ENCODE peak calls at places on chromosomes 7 and 10, in six cellular contexts. One of them, this sample, is unnamed. For H3K9me3, the result is how much of the 10 kb centered on the place peaks cover.

GRCh38 chr7:516606-517456 is 2.8 kb downstream of the PDGFA start:
- DNase-seq in adrenal gland: peak
- DNase-seq in lower lobe of right lung: no peak
- DNase-seq in endothelial cell of umbilical vein: peak
- DNase-seq in cardiac muscle cell: peak
- DNase-seq in lung: no peak
- DNase-seq in this sample: peak

GRCh38 chr7:149245244-149245643 is 5.8 kb downstream of the ZNF212 start:
- DNase-seq in endothelial cell of umbilical vein: no peak
- DNase-seq in cardiac muscle cell: no peak
- DNase-seq in adrenal gland: peak
- DNase-seq in lower lobe of right lung: no peak
- DNase-seq in lung: no peak
- DNase-seq in this sample: no peak

GRCh38 chr7:135981958-135982646 is 4.9 kb upstream of the MTPN start:
- DNase-seq in lower lobe of right lung: no peak
- DNase-seq in adrenal gland: no peak
- DNase-seq in lung: no peak
- DNase-seq in cardiac muscle cell: no peak
- DNase-seq in endothelial cell of umbilical vein: no peak
- DNase-seq in this sample: no peak

GRCh38 chr7:128879939-128880746 is 17.5 kb downstream of the ATP6V1F start:
- DNase-seq in endothelial cell of umbilical vein: peak
- DNase-seq in lower lobe of right lung: peak
- DNase-seq in adrenal gland: peak
- DNase-seq in lung: peak
- DNase-seq in cardiac muscle cell: peak
- DNase-seq in this sample: peak

GRCh38 chr10:5555031-5555510 is 30.3 kb downstream of the CALML3 start:
- DNase-seq in cardiac muscle cell: no peak
- DNase-seq in lower lobe of right lung: peak
- DNase-seq in endothelial cell of umbilical vein: no peak
- DNase-seq in adrenal gland: no peak
- DNase-seq in lung: no peak
- DNase-seq in this sample: no peak

GRCh38 chr7:77434570-77434969 is 18.4 kb upstream of the GSAP start:
- DNase-seq in lung: no peak
- DNase-seq in cardiac muscle cell: peak
- DNase-seq in endothelial cell of umbilical vein: no peak
- DNase-seq in lower lobe of right lung: no peak
- DNase-seq in adrenal gland: no peak
- DNase-seq in this sample: no peak

GRCh38 chr7:1717903-1718676 is 48.0 kb downstream of the ELFN1 start:
- DNase-seq in cardiac muscle cell: no peak
- DNase-seq in lung: no peak
- DNase-seq in lower lobe of right lung: no peak
- DNase-seq in adrenal gland: no peak
- DNase-seq in endothelial cell of umbilical vein: no peak
- DNase-seq in this sample: no peak

GRCh38 chr7:33909755-33910154 is 4.4 kb downstream of the BMPER start:
- DNase-seq in lower lobe of right lung: no peak
- DNase-seq in endothelial cell of umbilical vein: no peak
- DNase-seq in lung: no peak
- DNase-seq in adrenal gland: no peak
- DNase-seq in cardiac muscle cell: no peak
- DNase-seq in this sample: peak

DNA sequence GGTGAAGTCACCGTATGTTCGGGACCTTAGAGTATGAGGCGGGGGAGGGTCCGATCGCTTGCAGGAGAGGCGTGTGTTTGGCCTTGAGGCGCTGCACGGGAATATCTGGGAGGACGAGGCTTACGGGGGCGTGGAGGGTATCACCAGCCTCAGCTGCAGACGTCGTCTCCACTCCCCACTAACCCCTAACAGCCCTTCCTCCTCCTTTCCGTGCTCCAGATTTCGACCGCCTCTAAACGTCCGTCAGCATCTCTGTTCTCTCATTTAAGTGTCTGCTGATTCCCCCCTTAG is 23.5 kb upstream of the ZNF12 start:
- DNase-seq in lower lobe of right lung: no peak
- DNase-seq in cardiac muscle cell: peak
- DNase-seq in endothelial cell of umbilical vein: no peak
- DNase-seq in lung: no peak
- DNase-seq in adrenal gland: peak
- DNase-seq in this sample: peak
- H3K27ac ChIP-seq in lower lobe of right lung: peak
- H3K27ac ChIP-seq in cardiac muscle cell: peak
- H3K27ac ChIP-seq in endothelial cell of umbilical vein: peak
- H3K27ac ChIP-seq in lung: peak
- H3K27ac ChIP-seq in adrenal gland: peak
- H3K27ac ChIP-seq in this sample: peak

GRCh38 chr7:64612452-64612851 is 49.6 kb upstream of the ZNF680 start:
- DNase-seq in lung: no peak
- DNase-seq in endothelial cell of umbilical vein: no peak
- DNase-seq in cardiac muscle cell: no peak
- DNase-seq in adrenal gland: no peak
- DNase-seq in lower lobe of right lung: no peak
- DNase-seq in this sample: no peak
- H3K9me3 ChIP-seq in lung: under half
- H3K9me3 ChIP-seq in endothelial cell of umbilical vein: under half
- H3K9me3 ChIP-seq in cardiac muscle cell: under half
- H3K9me3 ChIP-seq in adrenal gland: under half
- H3K9me3 ChIP-seq in lower lobe of right lung: under half
- H3K9me3 ChIP-seq in this sample: under half

DNA sequence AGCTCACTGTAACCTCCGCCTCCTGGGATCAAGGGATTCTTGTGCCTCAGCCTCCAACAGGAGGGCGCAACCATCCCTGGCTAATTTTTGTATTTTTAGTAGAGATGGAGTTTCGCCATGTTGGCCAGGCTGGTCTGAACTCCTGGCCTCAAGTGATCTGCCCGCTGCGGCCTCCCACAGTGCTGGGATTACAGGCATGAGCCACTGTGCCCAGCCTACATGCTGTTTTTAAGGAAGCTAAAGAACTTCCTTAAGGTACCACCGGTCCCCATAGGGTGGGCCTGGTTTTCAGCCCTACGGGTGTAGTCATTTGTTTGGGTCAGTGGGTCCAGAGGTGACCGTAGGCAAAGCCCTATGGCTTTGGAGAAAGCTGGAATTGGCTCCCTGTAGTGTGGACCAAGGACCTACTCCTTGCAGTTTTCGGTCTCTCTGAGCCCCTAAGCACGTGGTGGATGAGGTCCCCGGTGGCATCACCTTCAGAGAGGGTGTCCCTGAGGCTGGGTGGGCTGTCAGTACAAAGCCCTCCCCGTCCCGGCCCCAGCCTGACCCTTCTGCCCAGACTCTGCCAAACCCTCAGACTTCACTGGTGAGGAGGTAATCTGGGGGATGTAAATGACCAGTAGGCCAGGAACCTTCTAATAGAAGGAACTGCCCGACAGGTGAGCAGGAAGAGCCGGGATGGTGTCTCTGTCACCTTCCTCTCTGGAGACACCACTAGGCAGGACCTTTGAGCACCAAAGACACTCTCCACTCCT is 30.5 kb downstream of the ANXA11 start:
- DNase-seq in lower lobe of right lung: no peak
- DNase-seq in adrenal gland: no peak
- DNase-seq in lung: no peak
- DNase-seq in cardiac muscle cell: no peak
- DNase-seq in endothelial cell of umbilical vein: no peak
- DNase-seq in this sample: no peak
- H3K27ac ChIP-seq in lower lobe of right lung: no peak
- H3K27ac ChIP-seq in adrenal gland: no peak
- H3K27ac ChIP-seq in lung: no peak
- H3K27ac ChIP-seq in cardiac muscle cell: no peak
- H3K27ac ChIP-seq in endothelial cell of umbilical vein: no peak
- H3K27ac ChIP-seq in this sample: no peak

GRCh38 chr7:19110026-19110777 is 7.2 kb downstream of the TWIST1 start:
- DNase-seq in lower lobe of right lung: no peak
- DNase-seq in adrenal gland: no peak
- DNase-seq in endothelial cell of umbilical vein: no peak
- DNase-seq in cardiac muscle cell: no peak
- DNase-seq in lung: no peak
- DNase-seq in this sample: no peak
- H3K9me3 ChIP-seq in lower lobe of right lung: under half
- H3K9me3 ChIP-seq in adrenal gland: under half
- H3K9me3 ChIP-seq in endothelial cell of umbilical vein: under half
- H3K9me3 ChIP-seq in cardiac muscle cell: under half
- H3K9me3 ChIP-seq in lung: under half
- H3K9me3 ChIP-seq in this sample: under half

DNA sequence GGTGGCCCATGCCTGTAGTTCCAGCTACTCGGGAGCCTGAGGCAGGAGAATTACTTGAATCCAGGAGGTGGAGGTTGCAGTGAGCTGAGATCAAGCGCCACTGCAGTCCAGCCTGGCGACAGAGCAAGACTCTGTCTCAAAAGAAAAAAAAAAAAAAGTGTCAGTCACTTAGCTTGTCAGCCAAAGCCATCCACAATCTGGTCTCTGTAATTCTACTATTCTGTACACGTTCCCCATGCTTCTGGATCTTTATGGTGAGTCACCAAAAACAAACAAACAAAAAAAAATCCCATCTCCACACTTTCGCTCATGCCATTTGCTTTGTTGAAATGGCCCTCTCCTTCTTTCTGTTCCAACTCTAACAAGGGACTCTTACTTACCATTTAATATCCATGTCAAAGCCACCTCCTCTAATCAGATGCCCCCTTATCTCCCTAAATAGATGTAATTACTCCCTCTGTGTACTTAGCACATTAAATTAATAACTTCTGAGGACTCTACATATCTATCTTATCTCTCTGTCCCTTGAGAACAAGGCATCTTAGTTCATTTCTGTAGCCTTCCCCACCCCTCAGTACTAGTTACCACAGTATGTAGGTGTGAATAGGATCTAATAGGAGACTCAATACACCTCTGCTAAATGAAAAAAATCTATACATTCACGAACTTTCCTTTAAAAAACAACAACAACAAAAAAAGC is 128.4 kb downstream of the ELMO1 start:
- DNase-seq in lung: no peak
- DNase-seq in cardiac muscle cell: no peak
- DNase-seq in adrenal gland: no peak
- DNase-seq in lower lobe of right lung: no peak
- DNase-seq in endothelial cell of umbilical vein: peak
- DNase-seq in this sample: no peak
- H3K27ac ChIP-seq in lung: no peak
- H3K27ac ChIP-seq in cardiac muscle cell: no peak
- H3K27ac ChIP-seq in adrenal gland: no peak
- H3K27ac ChIP-seq in lower lobe of right lung: no peak
- H3K27ac ChIP-seq in endothelial cell of umbilical vein: no peak
- H3K27ac ChIP-seq in this sample: no peak

DNA sequence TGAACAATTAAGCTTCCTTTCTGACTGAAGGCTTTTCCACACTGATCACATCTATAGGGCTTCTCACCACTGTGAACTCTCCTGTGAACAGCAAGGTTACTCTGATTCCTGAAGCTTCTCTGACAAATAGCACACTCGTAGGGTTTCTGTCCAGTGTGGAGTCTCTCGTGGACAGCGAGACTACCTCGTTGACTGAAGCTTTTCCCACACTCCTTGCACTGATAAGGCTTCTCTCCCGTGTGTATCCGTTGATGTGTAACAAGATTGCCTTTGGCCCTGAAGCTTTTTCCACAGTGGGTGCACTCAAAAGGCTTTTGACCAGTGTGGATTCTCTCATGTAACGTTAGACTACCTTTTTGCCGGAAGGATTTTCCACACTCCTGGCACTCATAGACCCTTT is 4.4 kb downstream of the ZNF32 start:
- DNase-seq in adrenal gland: no peak
- DNase-seq in cardiac muscle cell: peak
- DNase-seq in lung: no peak
- DNase-seq in endothelial cell of umbilical vein: no peak
- DNase-seq in lower lobe of right lung: no peak
- DNase-seq in this sample: no peak
- H3K9me3 ChIP-seq in adrenal gland: under half
- H3K9me3 ChIP-seq in cardiac muscle cell: under half
- H3K9me3 ChIP-seq in lung: under half
- H3K9me3 ChIP-seq in endothelial cell of umbilical vein: under half
- H3K9me3 ChIP-seq in lower lobe of right lung: half or more
- H3K9me3 ChIP-seq in this sample: under half

This sample was measured in astrocyte.